ENCODE peak calls at places on chromosomes 16 and 17, in seven cellular contexts. L is OCI-LY7; M is aorta; A is ascending aorta; P is CD4-positive, CD25-positive, alpha-beta regulatory T cell; S is ovary; J is pancreas. Q is an unnamed sample.

GRCh38 chr16:19595043-19595767 is 39.7 kb downstream of the VPS35L start:
- DNase-seq in L (no peak), M (no peak), A (peak; percentile 72), P (no peak), S (peak; percentile 28), J (no peak), Q (peak; percentile 24)

GRCh38 chr16:87463722-87464690 is 28.8 kb downstream of the ZCCHC14 start:
- DNase-seq in L (peak; percentile 13), M (peak; percentile 77), A (peak; percentile 81), P (no peak), S (peak; percentile 26), J (no peak), Q (no peak)

GRCh38 chr17:78892520-78892919 is 10.5 kb downstream of the CEP295NL start:
- DNase-seq in L (no peak), M (no peak), A (no peak), P (no peak), S (no peak), J (no peak), Q (no peak)

GRCh38 chr17:8728991-8729390 is 15.6 kb downstream of the CCDC42 start:
- DNase-seq in L (no peak), M (no peak), A (peak; percentile 57), P (no peak), S (no peak), J (no peak), Q (no peak)

GRCh38 chr17:57284984-57285646 is 28.8 kb downstream of the MSI2 start:
- DNase-seq in L (peak; percentile 77), M (no peak), A (no peak), P (no peak), S (peak; percentile 71), J (no peak), Q (no peak)

GRCh38 chr16:60073376-60073775 is 1339.3 kb upstream of the GOT2 start:
- DNase-seq in L (no peak), M (no peak), A (no peak), P (no peak), S (no peak), J (no peak), Q (no peak)

GRCh38 chr17:47324224-47325020 is 667 bp downstream of the EFCAB13 start:
- DNase-seq in L (peak; percentile 70), M (peak; percentile 82), A (peak; percentile 83), P (peak; percentile 44), S (peak; percentile 49), J (peak; percentile 21), Q (peak; percentile 35)

GRCh38 chr17:44200478-44201155 is 933 bp upstream of the ATXN7L3 start:
- DNase-seq in L (peak; percentile 76), M (peak; percentile 65), A (no peak), P (no peak), S (no peak), J (peak; percentile 46), Q (no peak)

GRCh38 chr17:40325156-40326013 is 16.4 kb downstream of the RARA start:
- DNase-seq in L (no peak), M (peak; percentile 47), A (no peak), P (peak; percentile 46), S (no peak), J (no peak), Q (no peak)

GRCh38 chr17:144936-145670 is 7.7 kb downstream of the SCGB1C2 start:
- DNase-seq in L (no peak), M (peak; percentile 24), A (peak; percentile 52), P (no peak), S (peak; percentile 7), J (peak; percentile 5), Q (no peak)

GRCh38 chr16:72850863-72851262 is 197.1 kb downstream of the ZFHX3 start:
- DNase-seq in L (no peak), M (peak; percentile 78), A (peak; percentile 93), P (no peak), S (no peak), J (no peak), Q (peak; percentile 58)

GRCh38 chr16:56560447-56560846 is 4.4 kb upstream of the MT4 start:
- DNase-seq in L (no peak), M (no peak), A (no peak), P (no peak), S (no peak), J (no peak), Q (no peak)

GRCh38 chr16:88481851-88482250 is 28.8 kb downstream of the ZFPM1 start:
- DNase-seq in L (peak; percentile 20), M (no peak), A (no peak), P (no peak), S (no peak), J (no peak), Q (no peak)

GRCh38 chr16:88883117-88883895 is 16.8 kb upstream of the PABPN1L start:
- DNase-seq in L (no peak), M (no peak), A (no peak), P (no peak), S (no peak), J (no peak), Q (no peak)

GRCh38 chr16:50367777-50368409 is 895 bp downstream of the BRD7 start:
- DNase-seq in L (no peak), M (no peak), A (no peak), P (no peak), S (no peak), J (no peak), Q (no peak)

GRCh38 chr17:82909322-82909904 is 69.6 kb upstream of the ZNF750 start:
- DNase-seq in L (no peak), M (peak; percentile 51), A (no peak), P (no peak), S (no peak), J (peak; percentile 99), Q (no peak)

GRCh38 chr17:6366144-6366755 is 68.7 kb downstream of the AIPL1 start:
- DNase-seq in L (no peak), M (no peak), A (no peak), P (no peak), S (no peak), J (no peak), Q (no peak)

GRCh38 chr17:1110844-1111598 is 68.8 kb downstream of the ABR start:
- DNase-seq in L (no peak), M (peak; percentile 94), A (peak; percentile 98), P (no peak), S (no peak), J (no peak), Q (peak; percentile 60)

GRCh38 chr17:68383120-68383442 is 74.2 kb downstream of the WIPI1 start:
- DNase-seq in L (no peak), M (no peak), A (no peak), P (no peak), S (no peak), J (no peak), Q (no peak)
- H3K4me1 ChIP-seq in L (no peaks in the 10 kb centered on the region), M (peaks cover 2% of the 10 kb centered on the region), A (peaks cover 5% of the 10 kb centered on the region), P (no peaks in the 10 kb centered on the region), S (peaks cover 21% of the 10 kb centered on the region), J (peaks cover 28% of the 10 kb centered on the region), Q (peaks cover 65% of the 10 kb centered on the region)

DNA sequence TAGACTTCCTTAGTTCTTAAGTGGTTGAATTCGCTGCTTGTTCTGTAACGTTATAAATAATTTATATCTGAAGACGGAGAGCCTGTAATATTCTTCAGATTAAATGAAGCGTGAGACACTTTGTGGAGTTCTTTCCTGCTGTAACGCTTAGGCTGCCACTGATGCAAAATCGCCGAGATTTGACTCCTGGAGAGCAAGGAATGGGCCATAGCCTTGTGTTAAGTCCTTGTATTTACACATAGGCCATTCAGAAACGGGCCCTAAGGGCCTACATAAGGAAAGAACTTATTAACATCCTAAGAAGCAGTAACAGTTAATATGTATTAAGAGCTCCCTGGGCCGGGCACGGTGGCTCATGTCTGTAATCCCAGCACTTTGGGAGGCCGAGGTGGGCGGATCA is 936 bp downstream of the EMC6 start:
- DNase-seq in L (no peak), M (no peak), A (no peak), P (no peak), S (no peak), J (no peak), Q (no peak)
- H3K27ac ChIP-seq in L (peak overlapping the region; percentile 55), M (no peak overlapping the region), A (no peak overlapping the region), P (peak overlapping the region; percentile 71), S (no peak overlapping the region), J (no peak overlapping the region), Q (no peak overlapping the region)

DNA sequence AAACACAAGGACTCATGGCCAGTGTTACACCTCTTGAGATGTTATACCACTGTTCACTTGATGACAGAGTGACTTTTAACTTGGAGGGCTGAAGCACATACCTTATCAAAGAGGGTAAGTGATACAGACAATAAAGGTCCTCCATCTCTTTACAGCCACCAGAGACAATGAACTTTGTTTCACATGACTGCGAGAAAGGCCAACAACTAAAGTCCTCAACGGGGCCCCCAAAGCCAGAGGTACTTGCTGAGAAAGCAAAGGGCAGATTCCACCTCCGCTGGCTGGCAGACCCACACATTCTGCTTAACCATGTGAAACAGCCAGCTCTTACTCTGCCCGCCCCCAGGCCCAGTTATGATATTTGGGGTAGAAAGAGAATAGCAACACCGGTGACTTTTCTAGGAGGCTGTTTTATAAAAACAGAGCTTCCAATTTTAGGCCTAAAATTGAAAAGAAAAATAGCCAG is 21.4 kb downstream of the DCUN1D3 start:
- DNase-seq in L (no peak), M (no peak), A (no peak), P (no peak), S (peak; percentile 10), J (no peak), Q (no peak)
- H3K4me3 ChIP-seq in L (no peak overlapping the region), M (no peak overlapping the region), A (no peak overlapping the region), P (peak overlapping the region; percentile 22), S (no peak overlapping the region), J (no peak overlapping the region), Q (no peak overlapping the region)

GRCh38 chr17:81518113-81518784 is 5.7 kb upstream of the ACTG1 start:
- DNase-seq in L (peak; percentile 40), M (no peak), A (no peak), P (no peak), S (no peak), J (no peak), Q (no peak)
- H3K4me1 ChIP-seq in L (peaks cover 66% of the 10 kb centered on the region), M (peaks cover 1% of the 10 kb centered on the region), A (peaks cover 18% of the 10 kb centered on the region), P (peaks cover 55% of the 10 kb centered on the region), S (peaks cover 18% of the 10 kb centered on the region), J (peaks cover 6% of the 10 kb centered on the region), Q (peaks cover 42% of the 10 kb centered on the region)

GRCh38 chr16:69672998-69673713 is 53.2 kb downstream of the NQO1 start:
- DNase-seq in L (no peak), M (no peak), A (no peak), P (no peak), S (no peak), J (no peak), Q (no peak)
- H3K27ac ChIP-seq in L (no peak overlapping the region), M (no peak overlapping the region), A (no peak overlapping the region), P (no peak overlapping the region), S (no peak overlapping the region), J (no peak overlapping the region), Q (no peak overlapping the region)

DNA sequence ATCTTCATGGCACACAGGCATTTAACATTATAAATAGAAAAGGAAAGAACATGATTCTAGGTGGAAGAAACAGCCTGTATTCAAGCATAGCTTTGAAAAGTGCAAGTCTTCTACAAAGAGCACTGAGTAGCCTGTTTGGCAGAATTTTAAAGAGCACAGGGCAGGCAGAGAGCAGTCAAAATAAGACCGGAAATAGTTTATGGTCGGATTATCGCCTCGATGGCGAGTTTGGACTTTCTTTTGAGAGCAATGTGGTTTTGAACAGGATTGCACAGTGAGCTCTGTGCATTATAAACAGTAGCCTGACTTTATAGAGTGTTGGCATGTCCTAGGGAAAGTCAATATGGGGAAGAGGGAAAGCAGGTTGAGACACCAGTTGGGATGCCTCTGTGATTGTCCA is 6.2 kb upstream of the TMEM100 start:
- DNase-seq in L (no peak), M (no peak), A (no peak), P (no peak), S (no peak), J (no peak), Q (no peak)
- H3K4me3 ChIP-seq in L (no peak overlapping the region), M (no peak overlapping the region), A (no peak overlapping the region), P (no peak overlapping the region), S (no peak overlapping the region), J (no peak overlapping the region), Q (no peak overlapping the region)